ENCODE peak calls at places on chromosomes 7 and 10, in eight cellular contexts. S is GM20000, J is cardiac muscle cell, M is right lobe of liver, U is progenitor cell of endocrine pancreas, Y is PC-3, I is endothelial cell, F is body of pancreas. O is an unnamed sample.

GRCh38 chr7:18901351-18901750 is 216.1 kb downstream of the TWIST1 start:
- DNase-seq in S (no peak), J (no peak), M (no peak), U (no peak), Y (no peak), I (no peak), F (no peak), O (no peak)

GRCh38 chr10:43856299-43856698 is 207.6 kb upstream of the ZNF32 start:
- DNase-seq in S (no peak), J (no peak), M (no peak), U (no peak), Y (no peak), I (no peak), F (no peak), O (no peak)

GRCh38 chr10:85280014-85280413 is 951.6 kb downstream of the CCSER2 start:
- DNase-seq in S (no peak), J (no peak), M (peak; percentile 62), U (no peak), Y (no peak), I (no peak), F (no peak), O (no peak)

GRCh38 chr7:114627231-114627630 is 212.6 kb downstream of the FOXP2 start:
- DNase-seq in S (no peak), J (no peak), M (no peak), U (no peak), Y (no peak), I (no peak), F (no peak), O (no peak)

GRCh38 chr7:103811997-103812396 is 177.5 kb downstream of the RELN start:
- DNase-seq in S (peak; percentile 28), J (no peak), M (no peak), U (no peak), Y (peak; percentile 25), I (no peak), F (no peak), O (peak; percentile 2)

GRCh38 chr10:75616874-75617478 is 185.6 kb downstream of the LRMDA start:
- DNase-seq in S (no peak), J (no peak), M (no peak), U (no peak), Y (no peak), I (no peak), F (no peak), O (no peak)

GRCh38 chr10:71963756-71964668 is at the start of gene CHST3:
- DNase-seq in S (peak; percentile 59), J (peak; percentile 77), M (peak; percentile 69), U (peak; percentile 35), Y (peak; percentile 37), I (peak; percentile 53), F (peak; percentile 37), O (no peak)

GRCh38 chr7:51430480-51431086 is 114.0 kb upstream of the COBL start:
- DNase-seq in S (peak; percentile 56), J (peak; percentile 79), M (no peak), U (peak; percentile 59), Y (peak; percentile 76), I (peak; percentile 71), F (peak; percentile 37), O (peak; percentile 63)

GRCh38 chr10:126373137-126373536 is 15.1 kb downstream of the ADAM12 start:
- DNase-seq in S (no peak), J (no peak), M (no peak), U (no peak), Y (no peak), I (no peak), F (no peak), O (no peak)

GRCh38 chr10:109912335-109913282 is 10.7 kb downstream of the XPNPEP1 start:
- DNase-seq in S (peak; percentile 28), J (no peak), M (no peak), U (no peak), Y (peak; percentile 59), I (no peak), F (no peak), O (no peak)

GRCh38 chr7:141014091-141014490 is 661 bp downstream of the MRPS33 start:
- DNase-seq in S (no peak), J (no peak), M (no peak), U (no peak), Y (no peak), I (no peak), F (no peak), O (no peak)

GRCh38 chr7:42560866-42561265 is 323.9 kb upstream of the GLI3 start:
- DNase-seq in S (no peak), J (no peak), M (no peak), U (no peak), Y (no peak), I (no peak), F (no peak), O (no peak)

GRCh38 chr7:55021951-55022617 is 3.3 kb downstream of the EGFR start:
- DNase-seq in S (no peak), J (no peak), M (no peak), U (no peak), Y (no peak), I (no peak), F (no peak), O (no peak)

GRCh38 chr10:114042895-114043531 is 653 bp upstream of the ADRB1 start:
- DNase-seq in S (peak; percentile 62), J (peak; percentile 58), M (peak; percentile 58), U (peak; percentile 14), Y (no peak), I (peak; percentile 25), F (peak; percentile 45), O (peak; percentile 19)

GRCh38 chr10:102776779-102777417 is 33.1 kb downstream of the WBP1L start:
- DNase-seq in S (no peak), J (peak; percentile 89), M (no peak), U (no peak), Y (no peak), I (peak; percentile 29), F (peak; percentile 78), O (peak; percentile 53)

GRCh38 chr10:72072046-72072445 is 16.3 kb downstream of the SPOCK2 start:
- DNase-seq in S (no peak), J (no peak), M (no peak), U (no peak), Y (no peak), I (no peak), F (no peak), O (no peak)

GRCh38 chr7:131106681-131107342 is 220.9 kb upstream of the MKLN1 start:
- DNase-seq in S (peak; percentile 51), J (peak; percentile 45), M (peak; percentile 70), U (no peak), Y (peak; percentile 44), I (peak; percentile 25), F (peak; percentile 59), O (peak; percentile 66)

GRCh38 chr7:18995270-18995671 is 122.2 kb downstream of the TWIST1 start:
- DNase-seq in S (no peak), J (no peak), M (no peak), U (no peak), Y (no peak), I (no peak), F (no peak), O (no peak)

GRCh38 chr10:122144199-122144598 is 126.9 kb upstream of the BTBD16 start:
- DNase-seq in S (no peak), J (no peak), M (no peak), U (no peak), Y (no peak), I (no peak), F (no peak), O (no peak)

DNA sequence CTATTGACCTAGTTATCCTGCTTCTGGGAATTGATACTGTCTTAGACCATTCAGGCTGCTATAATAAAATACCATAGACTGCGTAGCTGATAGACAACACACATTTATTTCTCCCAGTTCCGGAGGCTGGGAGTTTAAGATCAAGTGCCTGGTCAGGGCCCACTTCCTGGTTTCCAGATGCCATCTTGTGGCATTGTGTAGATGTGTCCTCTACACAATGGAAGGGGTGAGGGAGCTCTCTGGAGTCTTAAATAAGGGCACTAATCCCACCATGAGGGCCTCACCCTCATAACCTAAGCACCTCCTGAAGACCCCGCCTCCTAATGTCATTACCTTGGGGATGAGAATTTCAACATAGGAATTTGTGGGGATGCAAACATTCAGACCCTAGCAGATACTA is 62.4 kb downstream of the SLC35B4 start:
- DNase-seq in S (no peak), J (no peak), M (no peak), U (no peak), Y (peak; percentile 44), I (no peak), F (no peak), O (no peak)
- TF ChIP-seq CTCF in S (no peak), J (no peak), M (no peak), U (no peak), Y (peak; percentile 51), I (no peak), F (no peak), O (no peak)

DNA sequence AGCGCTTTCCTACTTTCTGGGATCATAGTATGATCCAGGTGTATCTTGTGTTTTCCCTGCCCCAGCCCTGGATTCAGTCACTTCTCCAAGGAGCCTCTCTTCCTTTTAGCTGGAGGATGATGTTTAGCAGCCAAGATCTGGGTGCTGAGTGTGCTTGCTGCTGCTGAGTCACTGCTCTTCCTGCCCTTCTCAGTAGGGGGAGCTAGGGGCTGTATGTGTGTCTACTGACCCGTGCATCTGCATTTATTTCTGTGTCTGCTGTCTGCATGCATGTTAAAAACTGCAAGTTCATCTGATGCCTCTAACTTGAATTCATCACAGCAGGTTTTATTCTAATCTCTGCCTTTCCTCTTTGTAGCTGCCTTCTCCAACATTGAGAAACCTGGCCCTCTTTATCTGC is 31.6 kb downstream of the MGMT start:
- DNase-seq in S (no peak), J (no peak), M (no peak), U (no peak), Y (no peak), I (no peak), F (no peak), O (no peak)
- TF ChIP-seq CTCF in S (no peak), J (no peak), M (no peak), U (no peak), Y (no peak), I (no peak), F (no peak), O (no peak)

GRCh38 chr7:96415293-96415940 is 93.5 kb upstream of the SLC25A13 start:
- DNase-seq in S (no peak), J (no peak), M (peak; percentile 91), U (no peak), Y (no peak), I (no peak), F (no peak), O (no peak)
- TF ChIP-seq CTCF in S (no peak), J (no peak), M (no peak), U (no peak), Y (no peak), I (no peak), F (no peak), O (peak; percentile 31)

GRCh38 chr10:8052344-8052969 is 2.0 kb upstream of the GATA3 start:
- DNase-seq in S (peak; percentile 19), J (no peak), M (no peak), U (no peak), Y (no peak), I (no peak), F (no peak), O (peak; percentile 55)

GRCh38 chr10:8054498-8055407 is at the start of gene GATA3:
- DNase-seq in S (peak; percentile 90), J (peak; percentile 82), M (no peak), U (no peak), Y (peak; percentile 47), I (peak; percentile 82), F (no peak), O (peak; percentile 90)

GRCh38 chr10:8054243-8054497 is 318 bp upstream of the GATA3 start:
- DNase-seq in S (no peak), J (no peak), M (no peak), U (no peak), Y (peak; percentile 39), I (no peak), F (no peak), O (no peak)

GRCh38 chr10:8052970-8053445 is 1.5 kb upstream of the GATA3 start:
- DNase-seq in S (peak; percentile 8), J (no peak), M (no peak), U (no peak), Y (no peak), I (no peak), F (no peak), O (no peak)

GRCh38 chr10:8053446-8054242 is 844 bp upstream of the GATA3 start:
- DNase-seq in S (peak; percentile 99), J (peak; percentile 97), M (peak; percentile 90), U (peak; percentile 85), Y (peak; percentile 76), I (peak; percentile 97), F (peak; percentile 64), O (peak; percentile 96)
- TF ChIP-seq CTCF in S (peak; percentile 99), J (peak; percentile 87), M (peak; percentile 87), U (no peak), Y (no peak), I (peak; percentile 91), F (no peak), O (no peak)